ENCODE peak calls at places on chromosomes 2 and 18, in seven cellular contexts. R is cardiac muscle cell; O is A549; D is neural crest cell; W is HFF-Myc; T is activated CD8-positive, alpha-beta T cell treated with anti-CD3 and anti-CD28 coated beads for 36 hours; J is ovary. B is an unnamed sample.

GRCh38 chr2:227782804-227783203 is 30.8 kb upstream of the CCL20 start:
- DNase-seq in R (no peak), O (no peak), D (no peak), W (no peak), T (no peak), J (no peak), B (no peak)

GRCh38 chr2:24761866-24762265 is 31.3 kb downstream of the PTRHD1 start:
- DNase-seq in R (no peak), O (no peak), D (no peak), W (no peak), T (no peak), J (no peak), B (no peak)

GRCh38 chr18:51668101-51668500 is 470.6 kb upstream of the MEX3C start:
- DNase-seq in R (peak; percentile 63), O (peak; percentile 11), D (peak; percentile 85), W (peak; percentile 1), T (peak; percentile 76), J (peak; percentile 40), B (peak; percentile 81)

GRCh38 chr2:149490296-149490695 is 97.3 kb downstream of the MMADHC start:
- DNase-seq in R (peak; percentile 54), O (no peak), D (no peak), W (peak; percentile 17), T (no peak), J (no peak), B (no peak)

GRCh38 chr18:78244779-78245178 is 734.8 kb upstream of the SALL3 start:
- DNase-seq in R (no peak), O (no peak), D (no peak), W (no peak), T (no peak), J (no peak), B (no peak)

GRCh38 chr2:27799646-27800010 is 28.1 kb downstream of the MRPL33 start:
- DNase-seq in R (no peak), O (peak; percentile 47), D (no peak), W (no peak), T (no peak), J (no peak), B (no peak)

GRCh38 chr2:75186829-75187228 is 12.5 kb downstream of the TACR1 start:
- DNase-seq in R (peak; percentile 41), O (no peak), D (no peak), W (no peak), T (no peak), J (peak; percentile 40), B (no peak)

GRCh38 chr2:8663997-8664396 is 17.9 kb upstream of the ID2 start:
- DNase-seq in R (no peak), O (no peak), D (no peak), W (no peak), T (peak; percentile 51), J (no peak), B (no peak)

GRCh38 chr2:138846216-138846821 is 66.1 kb upstream of the NXPH2 start:
- DNase-seq in R (peak; percentile 42), O (peak; percentile 39), D (no peak), W (no peak), T (peak; percentile 4), J (no peak), B (no peak)

GRCh38 chr2:62089658-62090057 is 106.3 kb upstream of the B3GNT2 start:
- DNase-seq in R (no peak), O (no peak), D (no peak), W (no peak), T (no peak), J (no peak), B (no peak)

GRCh38 chr2:216727346-216728122 is 32.2 kb upstream of the IGFBP5 start:
- DNase-seq in R (no peak), O (no peak), D (no peak), W (no peak), T (no peak), J (no peak), B (no peak)
- TF ChIP-seq CTCF in R (no peak), O (no peak), D (no peak), W (no peak), T (no peak), J (no peak), B (no peak)

GRCh38 chr2:222641336-222641735 is 14.6 kb downstream of the FARSB start:
- DNase-seq in R (peak; percentile 9), O (no peak), D (no peak), W (no peak), T (no peak), J (no peak), B (no peak)

GRCh38 chr2:222651721-222652420 is 4.0 kb downstream of the FARSB start:
- DNase-seq in R (no peak), O (no peak), D (no peak), W (peak; percentile 87), T (no peak), J (no peak), B (no peak)

GRCh38 chr2:222649801-222650200 is 6.1 kb downstream of the FARSB start:
- DNase-seq in R (no peak), O (no peak), D (no peak), W (no peak), T (no peak), J (no peak), B (no peak)

GRCh38 chr2:222643134-222643533 is 12.8 kb downstream of the FARSB start:
- DNase-seq in R (no peak), O (no peak), D (no peak), W (no peak), T (no peak), J (no peak), B (no peak)

DNA sequence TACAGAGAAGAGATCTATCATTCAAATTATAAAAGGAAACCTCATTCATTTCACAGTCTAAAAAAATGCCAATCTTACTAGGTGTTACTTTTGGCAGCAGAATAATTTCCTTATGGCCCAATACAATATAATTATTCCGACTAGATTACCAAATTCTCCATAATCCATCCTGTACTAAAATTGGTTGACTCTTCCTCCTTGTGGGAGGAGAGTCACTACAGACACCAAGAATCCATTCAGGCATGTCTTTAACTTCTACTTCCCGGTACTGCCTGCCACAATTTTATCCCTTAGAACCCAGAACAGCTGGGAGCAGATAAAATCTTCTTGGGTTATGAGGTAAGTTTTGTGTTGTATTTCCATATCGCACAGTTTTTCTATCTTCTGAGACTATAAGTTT is 9.9 kb downstream of the FARSB start:
- DNase-seq in R (no peak), O (no peak), D (no peak), W (no peak), T (no peak), J (no peak), B (no peak)
- TF ChIP-seq CTCF in R (no peak), O (no peak), D (no peak), W (no peak), T (no peak), J (no peak), B (no peak)

GRCh38 chr18:58335821-58336220 is 291.8 kb downstream of the NEDD4L start:
- DNase-seq in R (no peak), O (no peak), D (no peak), W (no peak), T (no peak), J (no peak), B (no peak)
- TF ChIP-seq CTCF in R (peak; percentile 29), O (no peak), D (peak; percentile 35), W (peak; percentile 23), T (no peak), J (no peak), B (no peak)

GRCh38 chr18:36283448-36283847 is 14.1 kb upstream of the FHOD3 start:
- DNase-seq in R (no peak), O (no peak), D (no peak), W (no peak), T (no peak), J (no peak), B (no peak)
- TF ChIP-seq CTCF in R (no peak), O (no peak), D (no peak), W (no peak), T (no peak), J (no peak), B (no peak)

GRCh38 chr2:207839575-207839974 is 69.9 kb upstream of the FZD5 start:
- DNase-seq in R (no peak), O (no peak), D (no peak), W (no peak), T (no peak), J (no peak), B (no peak)
- TF ChIP-seq CTCF in R (no peak), O (no peak), D (no peak), W (no peak), T (no peak), J (no peak), B (no peak)

GRCh38 chr18:25164837-25165791 is 186.9 kb downstream of the ZNF521 start:
- DNase-seq in R (peak; percentile 30), O (no peak), D (no peak), W (peak; percentile 44), T (no peak), J (no peak), B (peak; percentile 24)
- TF ChIP-seq CTCF in R (no peak), O (no peak), D (no peak), W (no peak), T (no peak), J (no peak), B (no peak)